ENCODE peak calls at places on chromosomes 2 and 18, in seven cellular contexts. One of them, this sample, is unnamed.
A peak's percentile ranks its signal among the peaks of the same experiment; 100 is the strongest.

GRCh38 chr2:48510329-48510728 is 19.6 kb upstream of the STON1 start:
- DNase-seq in AG04450: no peak
- DNase-seq in NCI-H446: no peak
- DNase-seq in mucosa of descending colon: no peak
- DNase-seq in mesenteric fat pad: no peak
- DNase-seq in stimulated activated CD4-positive, alpha-beta T cell treated with anti-CD3 and anti-CD28 coated beads, Interleukin-1b, Interleukin-23, amount 100 ng/mL, for 24 hours: no peak
- DNase-seq in NCI-H460: no peak
- DNase-seq in this sample: no peak

GRCh38 chr2:69911985-69912563 is 2.8 kb upstream of the MXD1 start:
- DNase-seq in AG04450: no peak
- DNase-seq in NCI-H446: peak; percentile 37
- DNase-seq in mesenteric fat pad: no peak
- DNase-seq in stimulated activated CD4-positive, alpha-beta T cell treated with anti-CD3 and anti-CD28 coated beads, Interleukin-1b, Interleukin-23, amount 100 ng/mL, for 24 hours: no peak
- DNase-seq in NCI-H460: peak; percentile 56
- DNase-seq in mucosa of descending colon: no peak
- DNase-seq in this sample: peak; percentile 77

GRCh38 chr2:58512878-58513277 is 271.8 kb upstream of the FANCL start:
- DNase-seq in mucosa of descending colon: no peak
- DNase-seq in AG04450: no peak
- DNase-seq in stimulated activated CD4-positive, alpha-beta T cell treated with anti-CD3 and anti-CD28 coated beads, Interleukin-1b, Interleukin-23, amount 100 ng/mL, for 24 hours: no peak
- DNase-seq in NCI-H446: no peak
- DNase-seq in mesenteric fat pad: no peak
- DNase-seq in NCI-H460: no peak
- DNase-seq in this sample: no peak

GRCh38 chr2:231245253-231246094 is 47.0 kb downstream of the ARMC9 start:
- DNase-seq in AG04450: no peak
- DNase-seq in mucosa of descending colon: peak; percentile 65
- DNase-seq in NCI-H460: peak; percentile 19
- DNase-seq in mesenteric fat pad: peak; percentile 76
- DNase-seq in stimulated activated CD4-positive, alpha-beta T cell treated with anti-CD3 and anti-CD28 coated beads, Interleukin-1b, Interleukin-23, amount 100 ng/mL, for 24 hours: no peak
- DNase-seq in NCI-H446: no peak
- DNase-seq in this sample: no peak

GRCh38 chr2:10135296-10136089 is 13.0 kb downstream of the RRM2 start:
- DNase-seq in stimulated activated CD4-positive, alpha-beta T cell treated with anti-CD3 and anti-CD28 coated beads, Interleukin-1b, Interleukin-23, amount 100 ng/mL, for 24 hours: no peak
- DNase-seq in NCI-H460: peak; percentile 76
- DNase-seq in mucosa of descending colon: peak; percentile 13
- DNase-seq in mesenteric fat pad: no peak
- DNase-seq in AG04450: no peak
- DNase-seq in NCI-H446: no peak
- DNase-seq in this sample: no peak

GRCh38 chr2:99701503-99701902 is 211.7 kb upstream of the REV1 start:
- DNase-seq in mesenteric fat pad: no peak
- DNase-seq in mucosa of descending colon: no peak
- DNase-seq in AG04450: no peak
- DNase-seq in NCI-H446: no peak
- DNase-seq in stimulated activated CD4-positive, alpha-beta T cell treated with anti-CD3 and anti-CD28 coated beads, Interleukin-1b, Interleukin-23, amount 100 ng/mL, for 24 hours: no peak
- DNase-seq in NCI-H460: no peak
- DNase-seq in this sample: no peak

GRCh38 chr2:128323501-128323931 is 4.8 kb upstream of the HS6ST1 start:
- DNase-seq in mucosa of descending colon: no peak
- DNase-seq in NCI-H446: no peak
- DNase-seq in NCI-H460: no peak
- DNase-seq in AG04450: no peak
- DNase-seq in mesenteric fat pad: no peak
- DNase-seq in stimulated activated CD4-positive, alpha-beta T cell treated with anti-CD3 and anti-CD28 coated beads, Interleukin-1b, Interleukin-23, amount 100 ng/mL, for 24 hours: no peak
- DNase-seq in this sample: no peak

GRCh38 chr18:51235011-51235789 is 37.7 kb upstream of the MEX3C start:
- DNase-seq in mucosa of descending colon: no peak
- DNase-seq in NCI-H446: no peak
- DNase-seq in mesenteric fat pad: no peak
- DNase-seq in NCI-H460: peak; percentile 17
- DNase-seq in AG04450: no peak
- DNase-seq in stimulated activated CD4-positive, alpha-beta T cell treated with anti-CD3 and anti-CD28 coated beads, Interleukin-1b, Interleukin-23, amount 100 ng/mL, for 24 hours: no peak
- DNase-seq in this sample: no peak

GRCh38 chr18:35041752-35042379 is 653 bp downstream of the MAPRE2 start:
- DNase-seq in mesenteric fat pad: no peak
- DNase-seq in mucosa of descending colon: no peak
- DNase-seq in stimulated activated CD4-positive, alpha-beta T cell treated with anti-CD3 and anti-CD28 coated beads, Interleukin-1b, Interleukin-23, amount 100 ng/mL, for 24 hours: no peak
- DNase-seq in NCI-H460: no peak
- DNase-seq in AG04450: no peak
- DNase-seq in NCI-H446: no peak
- DNase-seq in this sample: peak; percentile 82

GRCh38 chr2:61144697-61145268 is 17.2 kb upstream of the C2orf74 start:
- DNase-seq in mucosa of descending colon: peak; percentile 84
- DNase-seq in NCI-H460: peak; percentile 99
- DNase-seq in NCI-H446: peak; percentile 98
- DNase-seq in mesenteric fat pad: peak; percentile 96
- DNase-seq in stimulated activated CD4-positive, alpha-beta T cell treated with anti-CD3 and anti-CD28 coated beads, Interleukin-1b, Interleukin-23, amount 100 ng/mL, for 24 hours: peak; percentile 87
- DNase-seq in AG04450: peak; percentile 96
- DNase-seq in this sample: peak; percentile 93

GRCh38 chr18:13611616-13612110 is 114.7 kb downstream of the FAM210A start:
- DNase-seq in mesenteric fat pad: no peak
- DNase-seq in NCI-H460: no peak
- DNase-seq in mucosa of descending colon: no peak
- DNase-seq in NCI-H446: no peak
- DNase-seq in stimulated activated CD4-positive, alpha-beta T cell treated with anti-CD3 and anti-CD28 coated beads, Interleukin-1b, Interleukin-23, amount 100 ng/mL, for 24 hours: no peak
- DNase-seq in AG04450: no peak
- DNase-seq in this sample: peak; percentile 64

GRCh38 chr2:198917275-198917674 is 540.5 kb downstream of the SATB2 start:
- DNase-seq in NCI-H446: no peak
- DNase-seq in AG04450: no peak
- DNase-seq in NCI-H460: no peak
- DNase-seq in mucosa of descending colon: no peak
- DNase-seq in mesenteric fat pad: no peak
- DNase-seq in stimulated activated CD4-positive, alpha-beta T cell treated with anti-CD3 and anti-CD28 coated beads, Interleukin-1b, Interleukin-23, amount 100 ng/mL, for 24 hours: no peak
- DNase-seq in this sample: no peak

GRCh38 chr2:136098441-136098840 is 19.5 kb downstream of the CXCR4 start:
- DNase-seq in mucosa of descending colon: no peak
- DNase-seq in NCI-H460: no peak
- DNase-seq in mesenteric fat pad: no peak
- DNase-seq in NCI-H446: no peak
- DNase-seq in stimulated activated CD4-positive, alpha-beta T cell treated with anti-CD3 and anti-CD28 coated beads, Interleukin-1b, Interleukin-23, amount 100 ng/mL, for 24 hours: no peak
- DNase-seq in AG04450: no peak
- DNase-seq in this sample: no peak

GRCh38 chr18:21109936-21110666 is 1.5 kb downstream of the ROCK1 start:
- DNase-seq in mucosa of descending colon: no peak
- DNase-seq in NCI-H460: no peak
- DNase-seq in NCI-H446: no peak
- DNase-seq in mesenteric fat pad: no peak
- DNase-seq in AG04450: no peak
- DNase-seq in stimulated activated CD4-positive, alpha-beta T cell treated with anti-CD3 and anti-CD28 coated beads, Interleukin-1b, Interleukin-23, amount 100 ng/mL, for 24 hours: no peak
- DNase-seq in this sample: no peak

GRCh38 chr2:96832751-96833507 is 10.9 kb downstream of the ANKRD23 start:
- DNase-seq in NCI-H460: peak; percentile 77
- DNase-seq in mucosa of descending colon: no peak
- DNase-seq in AG04450: peak; percentile 11
- DNase-seq in stimulated activated CD4-positive, alpha-beta T cell treated with anti-CD3 and anti-CD28 coated beads, Interleukin-1b, Interleukin-23, amount 100 ng/mL, for 24 hours: no peak
- DNase-seq in NCI-H446: no peak
- DNase-seq in mesenteric fat pad: no peak
- DNase-seq in this sample: peak; percentile 70

GRCh38 chr2:143891879-143892308 is 628.0 kb downstream of the ZEB2 start:
- DNase-seq in mucosa of descending colon: no peak
- DNase-seq in stimulated activated CD4-positive, alpha-beta T cell treated with anti-CD3 and anti-CD28 coated beads, Interleukin-1b, Interleukin-23, amount 100 ng/mL, for 24 hours: no peak
- DNase-seq in mesenteric fat pad: no peak
- DNase-seq in NCI-H460: no peak
- DNase-seq in NCI-H446: no peak
- DNase-seq in AG04450: no peak
- DNase-seq in this sample: no peak

GRCh38 chr18:3660719-3661118 is 210.7 kb downstream of the TGIF1 start:
- DNase-seq in mucosa of descending colon: no peak
- DNase-seq in mesenteric fat pad: no peak
- DNase-seq in NCI-H460: no peak
- DNase-seq in AG04450: no peak
- DNase-seq in stimulated activated CD4-positive, alpha-beta T cell treated with anti-CD3 and anti-CD28 coated beads, Interleukin-1b, Interleukin-23, amount 100 ng/mL, for 24 hours: no peak
- DNase-seq in NCI-H446: no peak
- DNase-seq in this sample: no peak

GRCh38 chr2:241378816-241379215 is 22.7 kb downstream of the FARP2 start:
- DNase-seq in mesenteric fat pad: no peak
- DNase-seq in stimulated activated CD4-positive, alpha-beta T cell treated with anti-CD3 and anti-CD28 coated beads, Interleukin-1b, Interleukin-23, amount 100 ng/mL, for 24 hours: no peak
- DNase-seq in NCI-H446: no peak
- DNase-seq in mucosa of descending colon: no peak
- DNase-seq in AG04450: no peak
- DNase-seq in NCI-H460: no peak
- DNase-seq in this sample: no peak

GRCh38 chr2:241905716-241906376 is 36.3 kb downstream of the RTP5 start:
- DNase-seq in AG04450: no peak
- DNase-seq in mucosa of descending colon: no peak
- DNase-seq in NCI-H460: no peak
- DNase-seq in NCI-H446: no peak
- DNase-seq in mesenteric fat pad: peak; percentile 60
- DNase-seq in stimulated activated CD4-positive, alpha-beta T cell treated with anti-CD3 and anti-CD28 coated beads, Interleukin-1b, Interleukin-23, amount 100 ng/mL, for 24 hours: no peak
- DNase-seq in this sample: no peak